ENCODE peak calls at places on chromosomes 16 and 17, in five cellular contexts. D is dorsolateral prefrontal cortex, Y is nephron progenitor cell, K is Calu3, C is adrenal gland. Z is an unnamed sample.

GRCh38 chr16:57510016-57510871 is 24.0 kb upstream of the DOK4 start:
- DNase-seq in K (no peak), Y (no peak), C (no peak), D (no peak), Z (no peak)

GRCh38 chr17:49995055-49995738 is at the start of gene DLX3:
- DNase-seq in C (peak; percentile 86), K (peak; percentile 83), Y (peak; percentile 81), D (no peak), Z (peak; percentile 85)

GRCh38 chr16:4614571-4615388 is at the start of gene UBALD1:
- DNase-seq in D (peak; percentile 77), Y (peak; percentile 85), C (peak; percentile 91), K (peak; percentile 94), Z (peak; percentile 86)

GRCh38 chr17:57284984-57285646 is 28.8 kb downstream of the MSI2 start:
- DNase-seq in Y (no peak), D (no peak), K (no peak), C (no peak), Z (no peak)

GRCh38 chr17:58680038-58680369 is 11.8 kb downstream of the TEX14 start:
- DNase-seq in Y (no peak), C (no peak), K (no peak), D (no peak), Z (no peak)

GRCh38 chr17:38892083-38892482 is 22.2 kb downstream of the LASP1 start:
- DNase-seq in Y (no peak), K (no peak), D (no peak), C (no peak), Z (no peak)

GRCh38 chr16:23407436-23408125 is 45.4 kb downstream of the COG7 start:
- DNase-seq in Y (no peak), D (no peak), K (no peak), C (no peak), Z (no peak)

GRCh38 chr16:29943846-29944669 is 17.8 kb upstream of the TMEM219 start:
- DNase-seq in K (peak; percentile 82), Y (peak; percentile 28), C (peak; percentile 76), D (no peak), Z (peak; percentile 62)

GRCh38 chr17:54968259-54968953 is at the start of the genes COX11 and STXBP4:
- DNase-seq in K (peak; percentile 87), D (peak; percentile 89), C (peak; percentile 97), Y (peak; percentile 87), Z (peak; percentile 92)
- TF ChIP-seq CTCF in K (no peak), D (no peak), C (peak; percentile 31), Y (no peak), Z (no peak)

GRCh38 chr17:81529437-81529803 is 1.2 kb downstream of the FSCN2 start:
- DNase-seq in C (no peak), D (no peak), K (no peak), Y (no peak), Z (no peak)

GRCh38 chr17:81526662-81527571 is 1.3 kb upstream of the FSCN2 start:
- DNase-seq in Y (no peak), D (no peak), K (no peak), C (no peak), Z (no peak)

GRCh38 chr17:81528384-81528650 is 140 bp downstream of the FSCN2 start:
- DNase-seq in Y (no peak), D (no peak), C (no peak), K (no peak), Z (no peak)

GRCh38 chr17:81528651-81529436 is 667 bp downstream of the FSCN2 start:
- DNase-seq in C (no peak), D (no peak), Y (no peak), K (no peak), Z (no peak)

DNA sequence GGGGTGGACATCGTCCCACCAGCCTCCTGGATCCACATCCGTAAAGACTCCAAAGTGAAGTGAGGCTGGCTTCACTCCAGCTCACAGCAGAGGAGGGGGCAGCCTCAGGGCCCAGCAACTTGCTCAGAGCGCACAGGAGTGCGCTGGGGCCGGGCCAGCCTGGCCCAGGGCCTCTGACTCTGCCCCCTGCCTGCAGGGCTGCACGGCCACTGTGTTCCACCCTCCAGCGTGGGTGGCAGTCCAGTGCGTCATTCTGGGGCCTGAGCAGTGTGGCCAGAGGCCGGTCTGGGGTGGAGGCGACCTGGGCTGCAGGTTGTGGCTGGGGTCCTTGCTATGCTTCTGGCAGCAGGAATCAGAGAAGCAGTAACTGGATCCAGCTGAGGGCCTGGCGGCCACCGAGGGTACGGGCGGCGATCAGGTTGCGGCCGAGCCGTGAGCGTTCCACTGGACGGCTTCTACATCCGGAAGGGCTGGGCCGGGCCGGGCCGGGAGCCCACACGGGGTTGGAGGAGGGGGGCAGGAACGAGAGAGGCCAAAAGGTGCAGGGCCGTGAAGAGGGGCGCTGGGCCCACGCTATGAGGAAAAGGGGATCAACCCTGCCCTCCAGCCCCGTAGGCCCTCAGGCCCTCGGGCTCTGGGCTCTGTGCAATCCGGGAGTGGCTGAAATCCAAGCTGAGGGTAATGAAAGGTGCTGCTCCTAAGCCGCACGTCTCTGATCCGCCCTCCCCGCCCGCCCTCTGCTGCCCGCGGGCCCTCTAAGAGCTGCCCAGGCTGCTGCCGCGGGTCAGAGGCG is at the start of gene FSCN2:
- DNase-seq in D (no peak), Y (peak; percentile 58), K (no peak), C (no peak), Z (no peak)
- TF ChIP-seq CTCF in D (no peak), Y (no peak), K (no peak), C (no peak), Z (no peak)

GRCh38 chr17:8960325-8961144 is 5.0 kb downstream of the PIK3R5 start:
- DNase-seq in Y (no peak), K (no peak), D (no peak), C (no peak), Z (no peak)
- TF ChIP-seq CTCF in Y (no peak), K (no peak), D (no peak), C (no peak), Z (no peak)

GRCh38 chr17:80191192-80191591 is 21.4 kb downstream of the CARD14 start:
- DNase-seq in C (no peak), D (no peak), K (no peak), Y (no peak), Z (no peak)

GRCh38 chr17:80190716-80191115 is 20.9 kb downstream of the CARD14 start:
- DNase-seq in K (no peak), C (no peak), Y (no peak), D (no peak), Z (no peak)

GRCh38 chr17:80187493-80187892 is 17.7 kb downstream of the CARD14 start:
- DNase-seq in Y (no peak), C (peak; percentile 90), D (no peak), K (peak; percentile 53), Z (no peak)

GRCh38 chr17:80191720-80192265 is 22.0 kb downstream of the CARD14 start:
- DNase-seq in Y (no peak), K (no peak), D (no peak), C (no peak), Z (no peak)

GRCh38 chr17:80189611-80190010 is 19.8 kb downstream of the CARD14 start:
- DNase-seq in C (no peak), K (no peak), D (no peak), Y (peak; percentile 48), Z (no peak)
- TF ChIP-seq CTCF in C (no peak), K (no peak), D (no peak), Y (no peak), Z (no peak)

GRCh38 chr17:68534714-68535113 is 22.5 kb downstream of the PRKAR1A start:
- DNase-seq in K (no peak), C (no peak), D (no peak), Y (no peak), Z (no peak)

GRCh38 chr17:68535903-68536302 is 23.7 kb downstream of the PRKAR1A start:
- DNase-seq in C (no peak), D (no peak), Y (no peak), K (no peak), Z (no peak)

GRCh38 chr17:68532826-68533225 is 20.6 kb downstream of the PRKAR1A start:
- DNase-seq in Y (no peak), K (no peak), D (no peak), C (no peak), Z (no peak)

GRCh38 chr17:68531252-68531651 is 19.0 kb downstream of the PRKAR1A start:
- DNase-seq in Y (no peak), D (no peak), C (no peak), K (no peak), Z (no peak)

DNA sequence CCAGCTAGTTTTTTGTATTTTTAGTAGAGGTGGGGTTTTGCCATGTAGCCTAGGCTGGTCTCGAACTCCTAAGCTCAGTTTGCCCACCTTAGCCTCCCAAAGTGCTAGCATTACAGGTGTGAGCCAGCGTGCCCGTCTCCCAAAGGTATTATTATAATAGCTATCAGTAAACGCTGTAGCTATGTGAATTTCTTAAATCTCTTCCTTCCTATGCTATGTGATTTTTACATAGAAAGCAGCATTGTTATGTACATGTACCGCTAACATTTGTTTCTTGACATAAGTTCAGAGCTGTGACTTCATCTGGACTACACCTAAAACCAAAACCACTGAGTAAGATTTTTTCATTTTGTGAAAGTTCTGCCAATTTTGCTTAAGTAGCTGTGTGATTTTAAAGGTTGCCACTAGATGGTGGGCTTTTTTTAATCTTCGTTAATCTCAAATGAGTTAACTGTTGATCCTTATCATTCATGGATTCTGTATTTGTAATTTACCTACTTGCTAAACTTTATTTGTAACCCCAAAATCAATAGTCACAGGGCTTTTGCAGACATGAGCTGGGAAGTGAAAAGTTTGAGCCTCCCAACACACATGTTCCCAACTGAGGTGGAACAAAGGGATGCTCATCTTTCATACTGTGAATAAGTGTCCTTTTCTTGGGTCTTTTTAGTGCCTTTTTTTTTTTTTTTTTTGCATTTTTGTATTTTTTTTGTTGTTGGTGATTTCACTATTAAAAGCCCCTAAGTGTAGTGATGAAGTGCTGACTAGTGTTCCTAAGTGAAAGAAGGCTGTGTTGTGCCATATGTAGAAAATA is 21.9 kb downstream of the PRKAR1A start:
- DNase-seq in K (no peak), Y (no peak), C (no peak), D (no peak), Z (no peak)
- TF ChIP-seq CTCF in K (no peak), Y (peak; percentile 14), C (peak; percentile 39), D (peak; percentile 33), Z (peak; percentile 63)

GRCh38 chr17:28346746-28347246 is 10.5 kb downstream of the POLDIP2 start:
- DNase-seq in K (peak; percentile 37), C (peak; percentile 87), Y (no peak), D (no peak), Z (no peak)
- TF ChIP-seq CTCF in K (peak; percentile 21), C (peak; percentile 67), Y (no peak), D (no peak), Z (no peak)

GRCh38 chr17:7263071-7263800 is 958 bp upstream of the CLDN7 start:
- DNase-seq in D (no peak), Y (peak; percentile 61), K (peak; percentile 68), C (no peak), Z (no peak)

GRCh38 chr17:7261377-7262191 is 694 bp downstream of the CLDN7 start:
- DNase-seq in D (no peak), K (peak; percentile 24), Y (peak; percentile 25), C (no peak), Z (no peak)

GRCh38 chr17:7260601-7261376 is 1.5 kb downstream of the CLDN7 start:
- DNase-seq in C (no peak), D (no peak), K (peak; percentile 82), Y (peak; percentile 56), Z (peak; percentile 56)

GRCh38 chr17:7263801-7264078 is 1.5 kb upstream of the CLDN7 start:
- DNase-seq in K (no peak), D (no peak), C (no peak), Y (no peak), Z (no peak)

GRCh38 chr17:7262192-7263070 is at the start of gene CLDN7:
- DNase-seq in C (no peak), D (no peak), K (peak; percentile 94), Y (peak; percentile 22), Z (no peak)
- TF ChIP-seq CTCF in C (no peak), D (no peak), K (no peak), Y (no peak), Z (no peak)